ENCODE peak calls at places on chromosomes 16 and 17, in ten cellular contexts. V is lung; A is Peyer's patch; H is CD8-positive, alpha-beta memory T cell; I is ovary; W is iPS DF 6.9; Y is H7; C is stomach; T is GM06990; N is cardiac muscle cell. Q is an unnamed sample. For H3K27me3, the result is how much of the 10 kb centered on the place peaks cover.

GRCh38 chr17:27495460-27495859 is 39.2 kb downstream of the KSR1 start:
- DNase-seq in V (no peak), A (no peak), H (no peak), I (no peak), W (no peak), Y (no peak), C (no peak), T (no peak), N (no peak), Q (no peak)

GRCh38 chr17:57326764-57327163 is 70.4 kb downstream of the MSI2 start:
- DNase-seq in V (no peak), A (no peak), H (no peak), I (no peak), W (no peak), Y (no peak), C (no peak), T (no peak), N (no peak), Q (no peak)

GRCh38 chr17:45108595-45109521 is 23.5 kb downstream of the PLCD3 start:
- DNase-seq in V (no peak), A (no peak), H (no peak), I (no peak), W (no peak), Y (peak), C (peak), T (no peak), N (no peak), Q (no peak)

GRCh38 chr16:15427648-15428239 is 6.6 kb upstream of the BMERB1 start:
- DNase-seq in V (peak), A (peak), H (peak), I (peak), W (no peak), Y (peak), C (peak), T (no peak), N (peak), Q (peak)

GRCh38 chr17:66200685-66201092 is 8.8 kb upstream of the CEP112 start:
- DNase-seq in V (peak), A (peak), H (peak), I (no peak), W (no peak), Y (peak), C (peak), T (no peak), N (peak), Q (no peak)

GRCh38 chr16:75532791-75533190 is 3.1 kb downstream of the CHST5 start:
- DNase-seq in V (no peak), A (peak), H (no peak), I (no peak), W (no peak), Y (no peak), C (no peak), T (no peak), N (no peak), Q (no peak)

GRCh38 chr17:4118095-4118743 is 24.6 kb downstream of the ZZEF1 start:
- DNase-seq in V (no peak), A (peak), H (no peak), I (no peak), W (no peak), Y (no peak), C (no peak), T (no peak), N (no peak), Q (no peak)

GRCh38 chr16:8173111-8173644 is 417.1 kb downstream of the TMEM114 start:
- DNase-seq in V (peak), A (peak), H (no peak), I (no peak), W (peak), Y (peak), C (peak), T (no peak), N (peak), Q (no peak)

GRCh38 chr17:12256380-12256995 is 235.8 kb downstream of the MAP2K4 start:
- DNase-seq in V (no peak), A (peak), H (no peak), I (peak), W (no peak), Y (peak), C (peak), T (peak), N (peak), Q (no peak)

GRCh38 chr17:37527249-37527851 is 37.7 kb downstream of the DUSP14 start:
- DNase-seq in V (no peak), A (no peak), H (peak), I (no peak), W (peak), Y (peak), C (no peak), T (no peak), N (peak), Q (no peak)

GRCh38 chr16:49698931-49699715 is 156.8 kb downstream of the ZNF423 start:
- DNase-seq in V (no peak), A (no peak), H (no peak), I (peak), W (no peak), Y (no peak), C (no peak), T (no peak), N (peak), Q (peak)

GRCh38 chr17:19911033-19911432 is 43.3 kb upstream of the ULK2 start:
- DNase-seq in V (no peak), A (no peak), H (no peak), I (no peak), W (no peak), Y (peak), C (no peak), T (no peak), N (no peak), Q (no peak)

GRCh38 chr17:60135951-60136666 is 13.7 kb upstream of the CA4 start:
- DNase-seq in V (no peak), A (peak), H (no peak), I (no peak), W (no peak), Y (no peak), C (no peak), T (no peak), N (no peak), Q (no peak)

GRCh38 chr17:62720126-62720850 is 87.8 kb downstream of the MARCHF10 start:
- DNase-seq in V (no peak), A (no peak), H (no peak), I (no peak), W (no peak), Y (no peak), C (no peak), T (no peak), N (no peak), Q (no peak)

GRCh38 chr16:11526921-11527320 is 59.8 kb downstream of the LITAF start:
- DNase-seq in V (no peak), A (no peak), H (no peak), I (no peak), W (no peak), Y (peak), C (no peak), T (no peak), N (no peak), Q (no peak)

GRCh38 chr17:64216030-64216384 is 47.1 kb downstream of the TEX2 start:
- DNase-seq in V (no peak), A (no peak), H (no peak), I (no peak), W (no peak), Y (no peak), C (no peak), T (no peak), N (peak), Q (no peak)

GRCh38 chr16:81900014-81900413 is 111.3 kb downstream of the SDR42E1 start:
- DNase-seq in V (no peak), A (no peak), H (no peak), I (no peak), W (no peak), Y (no peak), C (no peak), T (no peak), N (no peak), Q (no peak)

GRCh38 chr17:47279062-47279801 is 25.6 kb downstream of the ITGB3 start:
- DNase-seq in V (peak), A (peak), H (no peak), I (peak), W (no peak), Y (no peak), C (peak), T (peak), N (peak), Q (peak)

GRCh38 chr16:57643166-57643813 is 14.9 kb downstream of the ADGRG1 start:
- DNase-seq in V (no peak), A (no peak), H (no peak), I (no peak), W (no peak), Y (no peak), C (no peak), T (no peak), N (peak), Q (no peak)

GRCh38 chr16:6726621-6727020 is 606.0 kb upstream of the RBFOX1 start:
- DNase-seq in V (no peak), A (no peak), H (no peak), I (no peak), W (no peak), Y (no peak), C (no peak), T (no peak), N (no peak), Q (no peak)

GRCh38 chr16:53664724-53665345 is 38.8 kb downstream of the RPGRIP1L start:
- DNase-seq in V (no peak), A (no peak), H (no peak), I (no peak), W (no peak), Y (no peak), C (no peak), T (no peak), N (peak), Q (no peak)

GRCh38 chr16:28606291-28607115 is 3.3 kb downstream of the SULT1A1 start:
- DNase-seq in V (no peak), A (peak), H (no peak), I (peak), W (no peak), Y (no peak), C (no peak), T (no peak), N (no peak), Q (peak)

GRCh38 chr17:70987867-70988340 is 818.6 kb downstream of the KCNJ2 start:
- DNase-seq in V (no peak), A (no peak), H (no peak), I (no peak), W (peak), Y (peak), C (no peak), T (peak), N (peak), Q (no peak)

GRCh38 chr16:676565-677297 is 1.3 kb downstream of the RHBDL1 start:
- DNase-seq in V (peak), A (peak), H (peak), I (no peak), W (no peak), Y (peak), C (peak), T (no peak), N (no peak), Q (no peak)

GRCh38 chr17:29237476-29238132 is 9.1 kb upstream of the CRYBA1 start:
- DNase-seq in V (no peak), A (no peak), H (no peak), I (no peak), W (no peak), Y (no peak), C (no peak), T (no peak), N (peak), Q (no peak)

DNA sequence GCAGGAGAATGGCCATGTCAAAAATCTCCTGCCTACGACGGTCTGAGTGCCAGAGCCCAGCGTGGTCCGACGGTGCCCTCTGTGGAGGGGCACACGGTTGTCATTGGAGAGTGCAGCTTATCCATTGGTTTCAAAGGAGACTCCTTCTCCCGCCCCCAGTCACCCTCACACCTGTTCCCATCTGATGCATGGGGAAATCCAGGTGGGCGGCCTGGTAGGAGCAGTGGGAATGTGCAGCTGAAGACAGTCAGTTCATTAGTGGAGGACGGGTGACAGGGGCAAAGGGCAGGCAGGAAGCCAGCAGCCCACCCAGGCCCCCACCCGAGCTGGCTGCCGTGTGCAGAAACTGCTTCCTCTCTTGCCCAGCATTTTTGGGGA is 162.3 kb downstream of the IRF8 start:
- DNase-seq in V (no peak), A (no peak), H (no peak), I (no peak), W (no peak), Y (no peak), C (no peak), T (no peak), N (no peak), Q (no peak)
- H3K27me3 ChIP-seq in V (under half), A (under half), H (under half), I (under half), W (under half), Y (under half), C (under half), T (under half), N (under half), Q (under half)

GRCh38 chr17:61458000-61458399 is 5.8 kb downstream of the TBX4 start:
- DNase-seq in V (no peak), A (no peak), H (no peak), I (no peak), W (no peak), Y (peak), C (no peak), T (no peak), N (no peak), Q (no peak)
- H3K27me3 ChIP-seq in V (under half), A (under half), H (half or more), I (under half), W (half or more), Y (half or more), C (half or more), T (under half), N (half or more), Q (half or more)

DNA sequence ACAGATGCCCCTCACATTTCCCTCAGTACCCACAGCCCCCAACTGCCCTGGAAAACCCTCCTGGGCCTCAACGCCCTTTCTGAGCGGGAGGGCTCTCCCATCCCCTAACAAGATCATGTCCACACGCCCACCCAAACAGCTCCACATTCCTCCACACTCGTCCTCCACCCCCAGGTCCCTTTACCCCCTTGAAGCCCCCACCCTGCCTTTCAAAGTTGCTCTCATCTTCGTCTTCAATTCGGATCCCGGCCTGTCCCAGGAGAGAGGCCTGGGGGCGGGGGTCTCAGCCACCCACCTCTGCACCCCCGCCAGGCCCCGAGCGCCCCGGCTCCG is 14.3 kb downstream of the HOXB4 start:
- DNase-seq in V (no peak), A (no peak), H (no peak), I (no peak), W (no peak), Y (no peak), C (no peak), T (no peak), N (no peak), Q (no peak)
- H3K27me3 ChIP-seq in V (under half), A (under half), H (under half), I (under half), W (half or more), Y (half or more), C (half or more), T (under half), N (half or more), Q (under half)

DNA sequence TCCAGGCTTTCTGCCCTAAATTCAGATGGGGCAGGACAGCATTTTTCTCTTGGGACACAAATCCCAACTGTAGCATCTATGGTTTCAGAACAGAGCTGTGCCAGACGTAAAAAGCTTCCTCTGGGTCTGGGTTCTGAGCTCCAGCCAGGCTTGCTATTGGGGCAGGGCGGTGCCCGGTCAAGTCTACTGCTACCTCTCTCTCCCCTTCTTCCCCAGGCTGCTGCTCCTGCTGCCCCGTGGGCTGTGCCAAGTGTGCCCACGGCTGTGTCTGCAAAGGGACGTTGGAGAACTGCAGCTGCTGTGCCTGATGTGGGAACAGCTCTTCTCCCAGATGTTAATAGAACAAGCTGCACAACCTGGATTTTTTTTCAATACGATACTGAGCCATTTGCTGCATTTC is 1.1 kb downstream of the MT1M start:
- DNase-seq in V (no peak), A (no peak), H (no peak), I (no peak), W (no peak), Y (no peak), C (no peak), T (no peak), N (no peak), Q (no peak)
- H3K27me3 ChIP-seq in V (under half), A (under half), H (half or more), I (under half), W (half or more), Y (half or more), C (half or more), T (under half), N (half or more), Q (under half)

DNA sequence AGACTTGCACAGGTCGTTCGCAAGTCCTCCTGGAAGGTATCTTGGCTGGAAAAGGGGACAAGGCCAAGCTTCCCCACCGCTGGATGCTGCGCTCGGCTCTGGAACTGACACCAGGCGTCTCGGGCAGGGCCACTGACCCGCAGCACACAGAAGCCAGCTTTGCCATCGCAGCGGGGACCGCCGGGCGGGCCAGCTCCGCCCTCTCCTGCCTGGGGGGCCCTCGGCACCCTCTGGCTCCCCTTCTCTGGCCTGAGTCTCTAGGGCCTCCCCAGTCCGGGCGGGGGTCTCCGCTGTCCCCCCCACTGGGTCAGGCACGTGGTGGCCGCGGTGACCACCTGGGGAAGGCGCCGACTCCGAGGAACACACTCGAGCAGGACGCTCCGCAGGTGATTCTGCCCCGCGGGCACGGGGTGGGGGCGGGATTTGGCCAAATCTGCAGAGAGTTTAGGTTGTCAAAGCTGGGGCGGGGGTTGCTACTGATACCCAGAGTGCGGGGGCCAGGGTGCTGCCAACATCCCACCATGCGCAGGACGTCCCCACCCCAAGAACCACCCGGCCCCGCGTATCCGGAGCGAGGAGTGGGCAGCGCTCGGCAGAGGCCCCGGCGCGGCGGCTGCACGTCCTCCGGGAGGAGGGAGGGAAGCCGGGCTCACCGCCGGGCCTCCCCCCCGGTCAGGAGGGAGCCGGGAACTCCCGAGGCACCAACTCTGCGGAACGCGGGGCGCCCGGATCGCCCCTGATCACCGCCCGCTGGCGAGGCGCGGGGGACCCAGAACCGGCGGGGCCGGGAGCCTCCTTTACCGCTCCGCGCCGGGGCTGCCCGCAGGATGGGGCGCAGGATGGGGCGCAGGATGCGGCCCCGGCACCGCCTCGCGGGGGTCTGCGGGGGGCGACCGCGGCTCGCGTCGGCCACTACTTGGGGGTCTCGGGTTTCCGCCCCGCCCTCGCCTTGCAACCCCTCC is 750 bp upstream of the METRNL start:
- DNase-seq in V (no peak), A (peak), H (no peak), I (peak), W (no peak), Y (peak), C (no peak), T (no peak), N (no peak), Q (no peak)
- H3K27me3 ChIP-seq in V (under half), A (under half), H (under half), I (under half), W (under half), Y (under half), C (under half), T (under half), N (under half), Q (under half)

GRCh38 chr17:79469646-79470045 is 141.2 kb downstream of the RBFOX3 start:
- DNase-seq in V (no peak), A (no peak), H (no peak), I (no peak), W (no peak), Y (no peak), C (no peak), T (no peak), N (no peak), Q (no peak)

GRCh38 chr17:79468183-79468944 is 142.5 kb downstream of the RBFOX3 start:
- DNase-seq in V (no peak), A (no peak), H (no peak), I (no peak), W (no peak), Y (no peak), C (no peak), T (no peak), N (no peak), Q (no peak)

GRCh38 chr17:79464310-79465010 is 146.4 kb downstream of the RBFOX3 start:
- DNase-seq in V (no peak), A (no peak), H (no peak), I (no peak), W (no peak), Y (no peak), C (no peak), T (no peak), N (no peak), Q (no peak)

GRCh38 chr17:79465011-79466006 is 145.5 kb downstream of the RBFOX3 start:
- DNase-seq in V (no peak), A (no peak), H (no peak), I (no peak), W (no peak), Y (no peak), C (no peak), T (no peak), N (no peak), Q (no peak)

GRCh38 chr17:79466562-79467350 is 144.1 kb downstream of the RBFOX3 start:
- DNase-seq in V (no peak), A (no peak), H (no peak), I (no peak), W (no peak), Y (no peak), C (no peak), T (no peak), N (no peak), Q (no peak)
- H3K27me3 ChIP-seq in V (under half), A (under half), H (under half), I (under half), W (under half), Y (under half), C (half or more), T (under half), N (under half), Q (under half)

GRCh38 chr17:79111097-79111496 is 36.5 kb downstream of the ENGASE start:
- DNase-seq in V (no peak), A (no peak), H (no peak), I (no peak), W (no peak), Y (no peak), C (no peak), T (no peak), N (no peak), Q (no peak)
- H3K27me3 ChIP-seq in V (under half), A (under half), H (under half), I (under half), W (under half), Y (under half), C (half or more), T (under half), N (under half), Q (under half)

GRCh38 chr17:81136366-81136765 is 28.9 kb upstream of the PVALEF start:
- DNase-seq in V (no peak), A (no peak), H (no peak), I (no peak), W (no peak), Y (no peak), C (no peak), T (no peak), N (no peak), Q (no peak)
- H3K27me3 ChIP-seq in V (under half), A (under half), H (under half), I (under half), W (under half), Y (under half), C (under half), T (under half), N (under half), Q (under half)

DNA sequence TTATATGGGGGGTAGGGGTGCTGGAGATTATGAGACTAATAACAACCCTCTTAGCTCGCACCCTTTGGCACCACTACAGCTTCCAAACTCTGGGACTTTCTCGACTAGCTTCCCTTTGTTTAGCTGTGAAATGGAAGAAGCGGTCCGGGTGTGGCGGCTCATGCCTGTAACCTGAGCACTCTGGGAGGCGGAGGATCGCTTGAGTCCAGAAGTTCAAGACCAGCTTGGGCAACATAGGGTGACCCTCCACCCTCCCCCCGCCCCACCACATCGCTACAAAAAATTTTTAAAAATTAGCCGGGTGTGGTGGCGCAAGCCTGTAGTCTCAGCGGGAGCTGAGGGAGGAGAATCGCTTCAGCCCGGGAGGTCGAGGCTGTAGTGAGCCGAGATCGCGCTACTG is 807 bp upstream of the CDH3 start:
- DNase-seq in V (no peak), A (no peak), H (no peak), I (peak), W (no peak), Y (peak), C (no peak), T (no peak), N (no peak), Q (no peak)
- H3K27me3 ChIP-seq in V (under half), A (under half), H (under half), I (under half), W (under half), Y (under half), C (half or more), T (under half), N (under half), Q (half or more)

GRCh38 chr17:40813804-40814203 is 8.6 kb downstream of the KRT10 start:
- DNase-seq in V (no peak), A (no peak), H (no peak), I (no peak), W (no peak), Y (no peak), C (no peak), T (no peak), N (no peak), Q (no peak)
- H3K27me3 ChIP-seq in V (under half), A (under half), H (under half), I (under half), W (under half), Y (under half), C (under half), T (under half), N (half or more), Q (under half)

Q was measured in tibial artery.